ENCODE peak calls at places on chromosomes 5 and 9, in four cellular contexts. Z, F, I and H are unnamed samples.

GRCh38 chr5:178642351-178642909 is 15.6 kb upstream of the CLK4 start:
- DNase-seq in Z (peak; percentile 60), F (no peak), I (no peak), H (no peak)

GRCh38 chr5:180806351-180807011 is 3.9 kb upstream of the MGAT1 start:
- DNase-seq in Z (no peak), F (no peak), I (no peak), H (no peak)

GRCh38 chr5:112594060-112594850 is 143.4 kb upstream of the APC start:
- DNase-seq in Z (no peak), F (peak; percentile 28), I (no peak), H (no peak)

GRCh38 chr9:131840220-131840619 is 100.3 kb upstream of the RAPGEF1 start:
- DNase-seq in Z (no peak), F (no peak), I (no peak), H (no peak)

GRCh38 chr9:2570615-2571479 is 50.7 kb upstream of the VLDLR start:
- DNase-seq in Z (peak; percentile 92), F (peak; percentile 2), I (no peak), H (no peak)

GRCh38 chr9:132670816-132671371 is 630 bp downstream of the GTF3C4 start:
- DNase-seq in Z (peak; percentile 22), F (peak; percentile 50), I (peak; percentile 21), H (peak; percentile 70)

GRCh38 chr5:52811067-52811749 is 23.5 kb downstream of the ITGA1 start:
- DNase-seq in Z (peak; percentile 71), F (peak; percentile 55), I (no peak), H (no peak)

GRCh38 chr5:67974054-67974453 is 241.5 kb upstream of the PIK3R1 start:
- DNase-seq in Z (no peak), F (no peak), I (no peak), H (no peak)

GRCh38 chr5:60677831-60678664 is 21.9 kb downstream of the DEPDC1B start:
- DNase-seq in Z (peak; percentile 70), F (peak; percentile 53), I (peak; percentile 9), H (no peak)

GRCh38 chr5:11851402-11851801 is 52.8 kb downstream of the CTNND2 start:
- DNase-seq in Z (no peak), F (no peak), I (no peak), H (no peak)

GRCh38 chr5:54620583-54620933 is 103.0 kb downstream of the SNX18 start:
- DNase-seq in Z (no peak), F (no peak), I (no peak), H (no peak)

GRCh38 chr5:74918232-74918669 is 52.1 kb upstream of the FAM169A start:
- DNase-seq in Z (no peak), F (no peak), I (no peak), H (no peak)

GRCh38 chr5:173590436-173591299 is 25.8 kb downstream of the BOD1 start:
- DNase-seq in Z (no peak), F (no peak), I (no peak), H (no peak)

GRCh38 chr5:136015966-136016365 is 12.8 kb upstream of the TGFBI start:
- DNase-seq in Z (no peak), F (no peak), I (no peak), H (no peak)